ENCODE peak calls at places on chromosome 22, in five cellular contexts. G, Q, A, P and H are unnamed samples.

GRCh38 chr22:50527921-50528681 is 1.7 kb downstream of the TYMP start:
- DNase-seq in G (no peak), Q (no peak), A (no peak), P (no peak), H (no peak)

GRCh38 chr22:43042101-43042780 is 27.3 kb upstream of the PACSIN2 start:
- DNase-seq in G (peak; percentile 36), Q (no peak), A (no peak), P (no peak), H (no peak)

GRCh38 chr22:23862103-23862502 is 4.4 kb downstream of the SLC2A11 start:
- DNase-seq in G (no peak), Q (no peak), A (no peak), P (no peak), H (peak; percentile 62)

GRCh38 chr22:43129426-43130425 is 13.5 kb downstream of the MCAT start:
- DNase-seq in G (no peak), Q (no peak), A (no peak), P (no peak), H (no peak)

GRCh38 chr22:37518509-37519267 is 527 bp downstream of the CARD10 start:
- DNase-seq in G (no peak), Q (no peak), A (no peak), P (no peak), H (no peak)

GRCh38 chr22:48945621-48946458 is 881.8 kb downstream of the BRD1 start:
- DNase-seq in G (no peak), Q (no peak), A (peak; percentile 39), P (no peak), H (no peak)

GRCh38 chr22:20999350-21000214 is 2.3 kb downstream of the THAP7 start:
- DNase-seq in G (no peak), Q (no peak), A (no peak), P (peak; percentile 29), H (no peak)

GRCh38 chr22:19244600-19245352 is 46.7 kb downstream of the CLTCL1 start:
- DNase-seq in G (no peak), Q (no peak), A (no peak), P (no peak), H (no peak)

GRCh38 chr22:27032121-27032761 is 374.9 kb downstream of the MIAT start:
- DNase-seq in G (peak; percentile 36), Q (no peak), A (peak; percentile 76), P (no peak), H (peak; percentile 41)

GRCh38 chr22:33328789-33329296 is 270.7 kb upstream of the SYN3 start:
- DNase-seq in G (no peak), Q (no peak), A (no peak), P (no peak), H (peak; percentile 14)

GRCh38 chr22:37805878-37806277 is 1.9 kb upstream of the GCAT start:
- DNase-seq in G (no peak), Q (no peak), A (no peak), P (no peak), H (no peak)

GRCh38 chr22:38315801-38316339 is 1.4 kb downstream of the CSNK1E start:
- DNase-seq in G (no peak), Q (no peak), A (no peak), P (no peak), H (no peak)

GRCh38 chr22:42321908-42322561 is 51.6 kb upstream of the TCF20 start:
- DNase-seq in G (no peak), Q (no peak), A (no peak), P (no peak), H (peak; percentile 68)

GRCh38 chr22:29030016-29030617 is 31.5 kb downstream of the C22orf31 start:
- DNase-seq in G (no peak), Q (no peak), A (peak; percentile 66), P (no peak), H (peak; percentile 62)

GRCh38 chr22:19722175-19722914 is 994 bp upstream of the GP1BB start:
- DNase-seq in G (no peak), Q (no peak), A (no peak), P (no peak), H (no peak)

GRCh38 chr22:19795617-19796008 is 35.0 kb downstream of the TBX1 start:
- DNase-seq in G (no peak), Q (no peak), A (no peak), P (no peak), H (no peak)